ENCODE peak calls at places on chromosomes 7 and 10, in nine cellular contexts. K is heart right ventricle, W is astrocyte, V is neural progenitor cell, U is right cardiac atrium, P is pancreas, Q is cardiac muscle cell, H is lower lobe of right lung, R is small intestine. N is an unnamed sample. For H3K27me3, the result is how much of the 10 kb centered on the place peaks cover.

GRCh38 chr10:11161910-11162309 is 144.2 kb downstream of the CELF2 start:
- DNase-seq in R (no peak), P (no peak), U (no peak), H (no peak), V (no peak), K (no peak), Q (no peak), W (no peak), N (no peak)

GRCh38 chr7:11751315-11751714 is 80.7 kb downstream of the THSD7A start:
- DNase-seq in W (no peak), K (no peak), U (no peak), Q (no peak), P (no peak), R (no peak), H (no peak), V (no peak), N (no peak)

GRCh38 chr10:44974628-44975431 is 3.8 kb downstream of the DEPP1 start:
- DNase-seq in K (peak), V (peak), W (peak), U (peak), P (peak), Q (peak), H (peak), R (peak), N (peak)

GRCh38 chr10:64115913-64116643 is 594.9 kb downstream of the REEP3 start:
- DNase-seq in W (no peak), U (no peak), R (peak), H (no peak), V (peak), Q (peak), P (no peak), K (no peak), N (peak)

GRCh38 chr7:121202834-121203233 is 126.0 kb upstream of the WNT16 start:
- DNase-seq in R (no peak), P (no peak), Q (no peak), W (no peak), U (no peak), H (no peak), V (peak), K (no peak), N (no peak)

GRCh38 chr7:101154693-101155102 is 422 bp downstream of the AP1S1 start:
- DNase-seq in K (no peak), H (no peak), U (no peak), W (no peak), V (no peak), Q (no peak), P (peak), R (peak), N (no peak)

GRCh38 chr7:70171369-70171768 is 573.1 kb downstream of the AUTS2 start:
- DNase-seq in W (no peak), V (no peak), K (no peak), U (no peak), H (no peak), Q (no peak), P (no peak), R (no peak), N (no peak)

GRCh38 chr10:58990693-58991092 is 185.8 kb upstream of the PHYHIPL start:
- DNase-seq in Q (no peak), H (no peak), K (no peak), R (peak), U (no peak), P (no peak), V (no peak), W (no peak), N (no peak)

GRCh38 chr10:13658864-13659685 is 72.3 kb downstream of the PRPF18 start:
- DNase-seq in P (peak), V (no peak), K (peak), R (no peak), W (no peak), H (peak), Q (no peak), U (peak), N (no peak)

GRCh38 chr10:96017227-96017687 is 26.1 kb upstream of the CCNJ start:
- DNase-seq in Q (peak), U (no peak), P (no peak), R (peak), H (no peak), V (peak), K (no peak), W (peak), N (no peak)

GRCh38 chr10:104429834-104430233 is 76.2 kb downstream of the CFAP58 start:
- DNase-seq in P (no peak), Q (no peak), U (no peak), K (no peak), H (no peak), V (peak), R (no peak), W (no peak), N (no peak)
- H3K27me3 ChIP-seq in P (under half), Q (under half), U (under half), K (under half), H (under half), V (under half), R (under half), W (under half), N (under half)

GRCh38 chr7:38975944-38976392 is 1.7 kb upstream of the POU6F2 start:
- DNase-seq in H (peak), W (no peak), K (no peak), R (no peak), P (peak), U (peak), Q (no peak), V (peak), N (no peak)
- H3K4me3 ChIP-seq in H (peak), W (no peak), K (peak), R (no peak), P (peak), U (peak), Q (peak), V (peak), N (peak)

GRCh38 chr10:28054211-28054888 is 55.5 kb upstream of the ODAD2 start:
- DNase-seq in W (peak), U (no peak), V (no peak), K (no peak), P (no peak), R (no peak), H (no peak), Q (peak), N (no peak)
- H3K27ac ChIP-seq in W (peak), U (no peak), V (no peak), K (no peak), P (no peak), R (peak), H (no peak), Q (no peak), N (no peak)

GRCh38 chr7:26040085-26040484 is 111.9 kb upstream of the NFE2L3 start:
- DNase-seq in U (no peak), H (no peak), W (no peak), V (no peak), R (no peak), Q (no peak), P (no peak), K (no peak), N (no peak)

GRCh38 chr7:26036092-26036491 is 115.9 kb upstream of the NFE2L3 start:
- DNase-seq in Q (no peak), U (no peak), W (no peak), P (no peak), K (no peak), R (no peak), V (no peak), H (no peak), N (no peak)

GRCh38 chr7:26034386-26034785 is 117.6 kb upstream of the NFE2L3 start:
- DNase-seq in U (no peak), H (no peak), W (no peak), P (no peak), Q (no peak), K (no peak), V (no peak), R (no peak), N (no peak)

GRCh38 chr7:26038201-26038990 is 113.6 kb upstream of the NFE2L3 start:
- DNase-seq in P (no peak), Q (no peak), K (no peak), H (no peak), W (no peak), U (no peak), R (no peak), V (no peak), N (no peak)

DNA sequence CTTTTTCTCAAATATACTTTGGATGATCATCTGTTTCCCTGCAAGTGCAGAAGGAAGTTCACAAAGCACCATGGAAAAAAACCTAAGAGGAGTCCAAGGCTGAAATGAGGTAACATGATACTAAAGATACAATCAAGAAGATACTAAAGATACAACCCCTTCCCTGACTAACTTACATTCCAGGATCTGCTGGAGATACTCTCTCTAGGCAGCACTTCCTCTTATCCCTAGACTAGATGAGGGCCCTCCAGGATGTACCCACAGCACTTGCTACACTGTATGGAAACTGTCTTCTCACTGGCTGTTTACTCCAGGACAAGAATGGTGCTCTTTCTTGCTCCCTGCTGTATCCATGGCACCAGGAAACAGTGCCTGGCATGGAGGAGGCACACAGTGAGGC is 116.4 kb upstream of the NFE2L3 start:
- DNase-seq in Q (no peak), V (no peak), P (no peak), U (no peak), H (no peak), K (no peak), W (no peak), R (peak), N (no peak)
- H3K27me3 ChIP-seq in Q (under half), V (under half), P (under half), U (under half), H (under half), K (under half), W (under half), R (under half), N (under half)

GRCh38 chr7:1225462-1226154 is 7.1 kb upstream of the UNCX start:
- DNase-seq in P (peak), V (peak), R (no peak), H (no peak), Q (peak), U (no peak), W (no peak), K (no peak), N (no peak)
- H3K4me3 ChIP-seq in P (no peak), V (peak), R (no peak), H (no peak), Q (no peak), U (no peak), W (no peak), K (no peak), N (no peak)

DNA sequence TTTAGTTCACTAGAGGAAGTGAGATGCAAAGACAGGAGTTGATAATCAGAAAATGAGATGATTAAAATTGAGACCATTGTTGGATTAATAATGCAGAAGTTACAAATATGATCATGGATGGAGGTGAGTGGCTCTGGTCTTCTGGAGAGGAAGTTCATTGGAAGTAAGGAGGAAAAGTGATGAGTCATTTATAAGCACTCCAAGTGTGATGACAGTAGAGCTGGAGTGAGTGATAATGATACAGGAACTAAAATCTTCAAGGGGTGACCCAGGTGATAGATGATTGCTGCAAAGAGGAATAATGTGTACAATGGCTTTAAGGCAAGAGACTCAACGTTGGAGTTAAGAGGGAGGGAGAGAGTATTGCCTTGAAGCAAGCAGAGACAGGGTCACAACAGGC is 20.7 kb downstream of the ZNF32 start:
- DNase-seq in P (no peak), H (no peak), Q (no peak), V (no peak), R (no peak), W (no peak), K (no peak), U (no peak), N (no peak)
- H3K27ac ChIP-seq in P (no peak), H (no peak), Q (no peak), V (no peak), R (no peak), W (no peak), K (no peak), U (no peak), N (no peak)

DNA sequence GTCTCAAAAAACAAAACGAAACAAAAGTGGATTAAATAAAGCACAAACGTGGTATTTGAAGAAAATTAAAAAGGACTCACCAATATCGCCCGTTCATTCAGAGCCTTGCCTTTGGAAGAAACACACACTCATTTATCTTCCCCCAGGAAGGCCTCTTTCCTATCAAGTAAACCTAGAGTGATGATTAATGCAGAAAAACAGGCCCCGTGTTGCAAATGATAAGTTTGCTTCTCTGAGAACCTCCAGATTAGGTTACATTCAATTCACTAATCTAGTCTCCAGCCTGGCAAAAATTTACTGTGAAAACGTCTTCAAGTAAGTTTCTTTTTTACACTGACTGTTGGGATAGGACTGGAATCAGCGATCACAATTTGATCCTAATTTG is 78.0 kb upstream of the C1GALT1 start:
- DNase-seq in K (no peak), H (no peak), V (no peak), Q (peak), P (no peak), W (no peak), U (no peak), R (no peak), N (no peak)
- H3K27me3 ChIP-seq in K (under half), H (under half), V (under half), Q (under half), P (under half), W (under half), U (under half), R (under half), N (under half)

GRCh38 chr7:99035723-99036530 is 108.0 kb downstream of the SMURF1 start:
- DNase-seq in P (no peak), V (no peak), H (no peak), K (no peak), U (no peak), W (no peak), Q (no peak), R (no peak), N (no peak)
- H3K4me3 ChIP-seq in P (no peak), V (no peak), H (no peak), K (no peak), U (no peak), W (no peak), Q (no peak), R (no peak), N (no peak)

DNA sequence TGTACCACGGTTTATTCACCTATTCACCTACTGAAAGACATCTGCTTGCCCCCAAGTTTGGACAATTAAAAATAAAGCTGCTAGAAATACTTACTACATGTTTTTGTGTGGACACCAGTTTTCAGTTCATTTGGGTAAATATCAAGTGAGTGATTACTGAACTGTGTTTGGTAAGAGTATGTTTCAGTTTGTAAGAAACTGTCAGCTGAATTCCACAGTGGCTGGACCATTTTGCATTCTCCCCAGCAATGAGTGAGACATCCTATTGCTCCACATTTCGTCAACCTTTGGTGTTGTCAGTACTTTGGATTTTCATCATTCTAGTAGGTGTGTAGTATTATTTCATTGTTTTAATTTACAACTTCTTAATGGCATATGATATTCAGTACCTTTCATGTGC is 17.4 kb upstream of the IKZF1 start:
- DNase-seq in U (no peak), P (no peak), Q (no peak), R (no peak), K (no peak), W (no peak), H (no peak), V (no peak), N (no peak)
- H3K27ac ChIP-seq in U (no peak), P (no peak), Q (no peak), R (no peak), K (no peak), W (no peak), H (no peak), V (no peak), N (no peak)

N was measured in Peyer's patch.